ENCODE peak calls at places on chromosomes 13 and 19, in eight cellular contexts. O is fibroblast of the conjunctiva; T is nephron progenitor cell; E is stimulated activated CD4-positive, alpha-beta T cell treated with anti-CD3 and anti-CD28 coated beads, Interleukin-15, amount 100 ng/mL, for 1 hour; A is progenitor cell of endocrine pancreas; F is Caco-2; K is NCI-H1092 treated with DMSO at 0.1 percent for 48 hours; M is ureter. X is an unnamed sample.

GRCh38 chr13:32334676-32335075 is 19.4 kb downstream of the BRCA2 start:
- DNase-seq in O (no peak), T (no peak), E (no peak), A (no peak), F (no peak), K (no peak), M (no peak), X (no peak)

GRCh38 chr13:50699874-50700663 is 143.4 kb downstream of the DLEU7 start:
- DNase-seq in O (no peak), T (no peak), E (no peak), A (no peak), F (no peak), K (no peak), M (no peak), X (no peak)

GRCh38 chr19:10727599-10728250 is 9.8 kb downstream of the DNM2 start:
- DNase-seq in O (no peak), T (no peak), E (no peak), A (no peak), F (no peak), K (no peak), M (no peak), X (no peak)

GRCh38 chr13:25174304-25174703 is 2.2 kb upstream of the AMER2 start:
- DNase-seq in O (no peak), T (no peak), E (no peak), A (no peak), F (no peak), K (no peak), M (no peak), X (no peak)

GRCh38 chr19:4556574-4557185 is 2.8 kb downstream of the SEMA6B start:
- DNase-seq in O (no peak), T (peak; percentile 62), E (no peak), A (no peak), F (peak; percentile 69), K (no peak), M (no peak), X (no peak)

GRCh38 chr19:34459614-34460013 is 21.9 kb upstream of the WTIP start:
- DNase-seq in O (no peak), T (no peak), E (no peak), A (no peak), F (no peak), K (no peak), M (peak; percentile 66), X (no peak)

GRCh38 chr13:27595055-27595811 is 25.1 kb downstream of the LNX2 start:
- DNase-seq in O (no peak), T (no peak), E (no peak), A (no peak), F (no peak), K (no peak), M (no peak), X (no peak)

GRCh38 chr13:67769987-67770341 is 539.8 kb upstream of the PCDH9 start:
- DNase-seq in O (no peak), T (no peak), E (no peak), A (no peak), F (no peak), K (no peak), M (no peak), X (no peak)

GRCh38 chr19:42965204-42965603 is 28.2 kb upstream of the PSG7 start:
- DNase-seq in O (no peak), T (no peak), E (no peak), A (no peak), F (no peak), K (no peak), M (no peak), X (no peak)

GRCh38 chr13:38888309-38888708 is 102.3 kb downstream of the STOML3 start:
- DNase-seq in O (no peak), T (no peak), E (no peak), A (no peak), F (no peak), K (no peak), M (no peak), X (no peak)

GRCh38 chr13:96963786-96964475 is 30.3 kb downstream of the OXGR1 start:
- DNase-seq in O (no peak), T (no peak), E (no peak), A (no peak), F (no peak), K (no peak), M (no peak), X (no peak)

GRCh38 chr19:58024661-58025060 is 9.2 kb upstream of the ZSCAN1 start:
- DNase-seq in O (no peak), T (no peak), E (no peak), A (no peak), F (no peak), K (no peak), M (no peak), X (no peak)

GRCh38 chr19:35729763-35730162 is 12.0 kb downstream of the KMT2B start:
- DNase-seq in O (no peak), T (no peak), E (no peak), A (no peak), F (no peak), K (no peak), M (no peak), X (no peak)

GRCh38 chr19:54616057-54616456 is 14.2 kb upstream of the LILRB1 start:
- DNase-seq in O (no peak), T (no peak), E (no peak), A (no peak), F (no peak), K (no peak), M (no peak), X (no peak)

GRCh38 chr19:18021121-18021755 is 13.3 kb downstream of the ARRDC2 start:
- DNase-seq in O (no peak), T (no peak), E (peak; percentile 61), A (no peak), F (no peak), K (no peak), M (peak; percentile 91), X (peak; percentile 42)

GRCh38 chr19:10915511-10916091 is 12.8 kb downstream of the YIPF2 start:
- DNase-seq in O (peak; percentile 89), T (no peak), E (no peak), A (no peak), F (no peak), K (no peak), M (no peak), X (no peak)

GRCh38 chr19:48548253-48548911 is 3.6 kb upstream of the SULT2B1 start:
- DNase-seq in O (no peak), T (no peak), E (no peak), A (no peak), F (no peak), K (no peak), M (no peak), X (no peak)